ENCODE peak calls at places on chromosome 17, in nine cellular contexts. W, A, U, L, N, S, C, B and E are unnamed samples.

GRCh38 chr17:9240659-9241370 is 219.5 kb downstream of the NTN1 start:
- DNase-seq in A (no peak), C (no peak), B (no peak), S (peak; percentile 69), W (no peak), L (no peak), U (no peak), N (no peak), E (no peak)

GRCh38 chr17:70137451-70138230 is 31.7 kb upstream of the KCNJ2 start:
- DNase-seq in W (peak; percentile 22), N (peak; percentile 93), S (peak; percentile 97), U (no peak), L (peak; percentile 96), B (peak; percentile 60), C (peak; percentile 18), A (no peak), E (no peak)

GRCh38 chr17:49045376-49045775 is 48.2 kb downstream of the IGF2BP1 start:
- DNase-seq in A (no peak), C (no peak), N (no peak), L (no peak), B (no peak), W (no peak), U (no peak), S (no peak), E (no peak)

GRCh38 chr17:39576187-39576586 is 31.5 kb downstream of the NEUROD2 start:
- DNase-seq in C (no peak), S (peak; percentile 6), A (no peak), L (peak; percentile 35), W (no peak), N (no peak), B (peak; percentile 48), U (peak; percentile 15), E (no peak)

GRCh38 chr17:31171711-31172110 is 76.9 kb downstream of the NF1 start:
- DNase-seq in L (no peak), B (no peak), U (no peak), W (no peak), A (no peak), S (peak; percentile 14), N (no peak), C (no peak), E (no peak)

GRCh38 chr17:9371019-9371418 is 204.6 kb downstream of the STX8 start:
- DNase-seq in W (no peak), N (no peak), S (peak; percentile 81), B (no peak), C (peak; percentile 77), L (peak; percentile 39), A (peak; percentile 95), U (no peak), E (peak; percentile 70)

GRCh38 chr17:17820457-17821158 is 16.2 kb downstream of the SREBF1 start:
- DNase-seq in W (no peak), S (no peak), B (no peak), A (no peak), N (no peak), C (no peak), U (no peak), L (no peak), E (no peak)

GRCh38 chr17:57455063-57455914 is 199.0 kb downstream of the MSI2 start:
- DNase-seq in S (peak; percentile 38), C (no peak), B (no peak), N (no peak), L (no peak), W (no peak), A (no peak), U (peak; percentile 94), E (no peak)

GRCh38 chr17:45131616-45132301 is 556 bp downstream of the PLCD3 start:
- DNase-seq in C (no peak), W (no peak), S (no peak), A (no peak), U (peak; percentile 19), N (no peak), L (no peak), B (no peak), E (no peak)

GRCh38 chr17:13647551-13647950 is 45.8 kb upstream of the HS3ST3A1 start:
- DNase-seq in A (no peak), W (no peak), N (no peak), B (no peak), L (no peak), U (no peak), C (no peak), S (peak; percentile 77), E (no peak)

GRCh38 chr17:71085238-71086033 is 916.1 kb downstream of the KCNJ2 start:
- DNase-seq in B (no peak), A (no peak), U (peak; percentile 22), L (peak; percentile 63), S (peak; percentile 16), N (no peak), C (peak; percentile 34), W (no peak), E (no peak)

GRCh38 chr17:50443492-50444051 is 17.6 kb downstream of the ACSF2 start:
- DNase-seq in B (peak; percentile 53), W (no peak), U (no peak), S (peak; percentile 20), N (no peak), C (no peak), A (no peak), L (no peak), E (no peak)

GRCh38 chr17:7323731-7324437 is 5.3 kb downstream of the NEURL4 start:
- DNase-seq in B (no peak), N (no peak), S (peak; percentile 20), U (no peak), W (no peak), A (no peak), L (peak; percentile 42), C (no peak), E (no peak)

GRCh38 chr17:29042679-29043538 is at the start of gene PIPOX:
- DNase-seq in C (peak; percentile 87), W (no peak), S (no peak), A (peak; percentile 94), N (no peak), B (peak; percentile 78), L (peak; percentile 53), U (no peak), E (no peak)